ENCODE peak calls at places on chromosomes 1 and 21, in nine cellular contexts. Z is glutamatergic neuron, B is A549, S is fibroblast of mammary gland, N is left ventricle myocardium inferior, A is tibial nerve, P is OCI-LY7, R is MCF 10A, L is lung. M is an unnamed sample.
A peak's percentile ranks its signal among the peaks of the same experiment; 100 is the strongest.

GRCh38 chr1:241525026-241525425 is 5.5 kb upstream of the FH start:
- DNase-seq in R (no peak), P (no peak), A (no peak), Z (no peak), S (no peak), L (no peak), B (no peak), N (no peak), M (no peak)

GRCh38 chr1:161373442-161373841 is 5.8 kb upstream of the CFAP126 start:
- DNase-seq in Z (no peak), S (no peak), L (no peak), N (no peak), P (no peak), B (no peak), R (no peak), A (no peak), M (no peak)

GRCh38 chr1:165539908-165540307 is 3.9 kb upstream of the LRRC52 start:
- DNase-seq in Z (no peak), R (no peak), S (no peak), L (no peak), B (no peak), A (no peak), N (no peak), P (no peak), M (no peak)

GRCh38 chr1:10085076-10085475 is 52.3 kb downstream of the UBE4B start:
- DNase-seq in R (no peak), Z (no peak), L (no peak), S (no peak), B (no peak), P (no peak), A (no peak), N (no peak), M (no peak)

GRCh38 chr1:206702803-206703202 is 18.1 kb downstream of the MAPKAPK2 start:
- DNase-seq in R (no peak), Z (no peak), B (no peak), A (no peak), N (no peak), S (no peak), P (no peak), L (no peak), M (no peak)

GRCh38 chr1:166730299-166730888 is 108.9 kb upstream of the POGK start:
- DNase-seq in N (no peak), S (no peak), R (peak; percentile 84), B (no peak), Z (no peak), A (no peak), L (no peak), P (no peak), M (no peak)

GRCh38 chr1:231310391-231310934 is 27.2 kb downstream of the EXOC8 start:
- DNase-seq in P (no peak), A (no peak), B (no peak), N (no peak), S (no peak), Z (no peak), L (no peak), R (no peak), M (no peak)

GRCh38 chr1:44035726-44036408 is 4.6 kb upstream of the SLC6A9 start:
- DNase-seq in S (peak; percentile 17), L (no peak), R (no peak), A (no peak), N (peak; percentile 30), B (no peak), Z (no peak), P (no peak), M (peak; percentile 10)

GRCh38 chr1:228287541-228288425 is 79.9 kb downstream of the OBSCN start:
- DNase-seq in P (no peak), N (no peak), S (no peak), Z (no peak), B (no peak), L (no peak), R (no peak), A (no peak), M (no peak)

GRCh38 chr1:192730206-192730605 is 78.6 kb upstream of the RGS2 start:
- DNase-seq in B (no peak), R (no peak), S (peak; percentile 55), P (no peak), A (no peak), Z (no peak), L (no peak), N (no peak), M (no peak)

GRCh38 chr1:4071675-4072074 is 171.6 kb upstream of the C1orf174 start:
- DNase-seq in R (no peak), B (no peak), P (no peak), N (no peak), L (no peak), Z (peak; percentile 25), A (no peak), S (no peak), M (no peak)

GRCh38 chr1:22749919-22750670 is 39.5 kb downstream of the EPHB2 start:
- DNase-seq in A (no peak), Z (no peak), L (peak; percentile 54), P (peak; percentile 5), R (peak; percentile 80), S (peak; percentile 93), B (peak; percentile 65), N (no peak), M (no peak)

GRCh38 chr1:119141020-119141424 is 569 bp upstream of the WARS2 start:
- DNase-seq in S (peak; percentile 49), A (peak; percentile 18), R (peak; percentile 47), B (no peak), N (peak; percentile 22), L (peak; percentile 30), Z (peak; percentile 45), P (peak; percentile 26), M (no peak)

GRCh38 chr21:35849131-35849530 is 211.2 kb downstream of the SETD4 start:
- DNase-seq in S (no peak), P (no peak), Z (no peak), A (no peak), R (no peak), B (no peak), N (no peak), L (no peak), M (no peak)

GRCh38 chr21:35995522-35996088 is 64.7 kb downstream of the SETD4 start:
- DNase-seq in S (no peak), N (no peak), A (no peak), Z (no peak), P (no peak), B (no peak), L (no peak), R (no peak), M (no peak)

GRCh38 chr1:20194770-20195463 is 8.6 kb upstream of the PLA2G2C start:
- DNase-seq in P (peak; percentile 81), A (peak; percentile 22), R (peak; percentile 68), Z (peak; percentile 78), B (peak; percentile 53), S (peak; percentile 54), N (peak; percentile 65), L (peak; percentile 73), M (peak; percentile 76)

GRCh38 chr1:99465176-99465900 is 180.6 kb upstream of the PALMD start:
- DNase-seq in L (no peak), R (peak; percentile 65), A (no peak), S (peak; percentile 96), N (no peak), B (no peak), P (no peak), Z (no peak), M (no peak)

GRCh38 chr1:43438576-43439120 is 15.1 kb downstream of the HYI start:
- DNase-seq in L (no peak), Z (no peak), B (no peak), P (no peak), A (no peak), S (no peak), R (no peak), N (no peak), M (no peak)

GRCh38 chr1:220544901-220545303 is 17.0 kb downstream of the MARK1 start:
- DNase-seq in S (no peak), N (no peak), R (peak; percentile 61), A (no peak), Z (no peak), L (peak; percentile 39), B (no peak), P (peak; percentile 1), M (no peak)
- TF ChIP-seq CTCF in S (peak; percentile 11), N (no peak), R (peak; percentile 19), A (no peak), Z (no peak), L (no peak), B (no peak), P (peak; percentile 40), M (no peak)

GRCh38 chr1:179954494-179955317 is at the start of gene CEP350:
- DNase-seq in S (peak; percentile 99), L (peak; percentile 98), P (peak; percentile 99), R (peak; percentile 100), N (peak; percentile 99), B (peak; percentile 77), A (peak; percentile 96), Z (peak; percentile 98), M (peak; percentile 90)

GRCh38 chr1:179955731-179956130 is 1.1 kb downstream of the CEP350 start:
- DNase-seq in R (no peak), L (no peak), S (no peak), B (no peak), P (no peak), Z (no peak), N (no peak), A (no peak), M (no peak)

GRCh38 chr1:179952181-179952580 is 2.4 kb upstream of the CEP350 start:
- DNase-seq in R (no peak), Z (no peak), A (no peak), S (no peak), L (no peak), N (no peak), P (no peak), B (no peak), M (no peak)

GRCh38 chr1:179955318-179955638 is 668 bp downstream of the CEP350 start:
- DNase-seq in N (no peak), R (no peak), S (peak; percentile 7), B (peak; percentile 3), L (no peak), Z (no peak), A (no peak), P (no peak), M (no peak)

GRCh38 chr1:179953974-179954493 is 576 bp upstream of the CEP350 start:
- DNase-seq in S (peak; percentile 61), B (peak; percentile 18), L (peak; percentile 34), P (peak; percentile 71), Z (no peak), R (peak; percentile 78), A (no peak), N (no peak), M (peak; percentile 32)
- TF ChIP-seq CTCF in S (peak; percentile 29), B (no peak), L (no peak), P (peak; percentile 72), Z (no peak), R (no peak), A (no peak), N (peak; percentile 39), M (no peak)

GRCh38 chr1:203663294-203663693 is 36.7 kb downstream of the ATP2B4 start:
- DNase-seq in N (no peak), A (no peak), L (no peak), B (peak; percentile 31), P (no peak), S (peak; percentile 98), Z (no peak), R (peak; percentile 98), M (no peak)
- TF ChIP-seq CTCF in N (no peak), A (no peak), L (no peak), B (no peak), P (no peak), S (peak; percentile 6), Z (no peak), R (no peak), M (no peak)

DNA sequence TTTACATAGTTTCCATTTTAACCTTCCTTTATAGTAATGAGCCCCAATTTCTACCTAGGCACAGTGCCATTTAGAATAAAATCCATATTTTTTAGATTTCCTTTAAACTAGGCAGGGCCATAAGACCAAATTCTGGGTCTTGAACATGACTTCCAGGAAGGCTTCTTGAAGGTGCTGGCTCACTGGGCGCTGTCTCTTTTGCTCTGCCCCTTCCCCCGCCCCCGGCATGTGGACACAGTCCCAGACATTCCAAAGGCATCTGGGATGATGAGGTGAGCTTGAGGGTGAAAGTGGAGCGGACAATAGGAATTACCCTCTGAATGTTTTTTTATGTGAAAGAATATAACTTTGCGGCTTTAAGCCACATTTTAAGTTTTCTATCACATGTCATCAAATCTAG is 29.4 kb downstream of the RWDD3 start:
- DNase-seq in A (no peak), N (no peak), L (no peak), R (no peak), B (no peak), P (no peak), S (no peak), Z (no peak), M (no peak)
- TF ChIP-seq CTCF in A (no peak), N (no peak), L (no peak), R (no peak), B (no peak), P (no peak), S (no peak), Z (no peak), M (no peak)